ENCODE peak calls at places on chromosomes 11 and 22, in four cellular contexts. L is H9, A is neuronal stem cell, D is mesenchymal stem cell. U is an unnamed sample.

GRCh38 chr22:30869996-30870395 is 98.6 kb downstream of the MORC2 start:
- DNase-seq in L (no peak), A (no peak), D (no peak), U (no peak)

GRCh38 chr22:35253946-35254345 is 3.3 kb upstream of the HMGXB4 start:
- DNase-seq in L (no peak), A (no peak), D (no peak), U (no peak)

GRCh38 chr11:118882489-118882888 is 1.2 kb upstream of the CXCR5 start:
- DNase-seq in L (no peak), A (no peak), D (peak; percentile 84), U (no peak)

GRCh38 chr11:34502949-34503348 is 10.6 kb downstream of the ELF5 start:
- DNase-seq in L (no peak), A (no peak), D (no peak), U (no peak)

GRCh38 chr11:69683764-69684333 is 8.7 kb upstream of the LTO1 start:
- DNase-seq in L (peak; percentile 73), A (no peak), D (no peak), U (peak; percentile 30)

GRCh38 chr11:13349581-13349980 is 72.0 kb downstream of the BMAL1 start:
- DNase-seq in L (no peak), A (no peak), D (no peak), U (no peak)

GRCh38 chr11:428295-428694 is 13.5 kb upstream of the SIGIRR start:
- DNase-seq in L (no peak), A (no peak), D (no peak), U (no peak)

GRCh38 chr11:6260207-6260726 is 629 bp downstream of the CCKBR start:
- DNase-seq in L (no peak), A (no peak), D (no peak), U (no peak)

GRCh38 chr11:69039501-69039900 is 9.2 kb upstream of the TPCN2 start:
- DNase-seq in L (no peak), A (no peak), D (no peak), U (peak; percentile 65)

GRCh38 chr11:134742228-134742612 is 330.2 kb upstream of the B3GAT1 start:
- DNase-seq in L (no peak), A (no peak), D (peak; percentile 24), U (no peak)

GRCh38 chr11:86547727-86548126 is 124.7 kb downstream of the ME3 start:
- DNase-seq in L (no peak), A (no peak), D (no peak), U (no peak)

GRCh38 chr22:19880786-19881569 is 26.3 kb upstream of the GNB1L start:
- DNase-seq in L (peak; percentile 98), A (peak; percentile 92), D (peak; percentile 91), U (peak; percentile 90)

GRCh38 chr11:116716617-116717016 is 56.2 kb downstream of the BUD13 start:
- DNase-seq in L (no peak), A (no peak), D (no peak), U (no peak)

GRCh38 chr11:116720895-116721294 is 51.9 kb downstream of the BUD13 start:
- DNase-seq in L (no peak), A (no peak), D (no peak), U (no peak)

GRCh38 chr11:116721983-116722382 is 50.8 kb downstream of the BUD13 start:
- DNase-seq in L (no peak), A (no peak), D (no peak), U (no peak)

GRCh38 chr11:116715383-116715782 is 57.4 kb downstream of the BUD13 start:
- DNase-seq in L (peak; percentile 74), A (no peak), D (no peak), U (no peak)

GRCh38 chr11:116719102-116719501 is 53.7 kb downstream of the BUD13 start:
- DNase-seq in L (no peak), A (no peak), D (no peak), U (no peak)
- H2AFZ ChIP-seq in L (no peak overlapping the region), A (no peak overlapping the region), D (no peak overlapping the region), U (no peak overlapping the region)

GRCh38 chr11:125215205-125215565 is 50.6 kb downstream of the PKNOX2 start:
- DNase-seq in L (no peak), A (no peak), D (no peak), U (no peak)
- H2BK12ac ChIP-seq in L (no peak overlapping the region), A (no peak overlapping the region), D (no peak overlapping the region), U (no peak overlapping the region)

GRCh38 chr22:42090596-42091445 is at the start of gene NDUFA6:
- DNase-seq in L (peak; percentile 100), A (peak; percentile 98), D (peak; percentile 99), U (peak; percentile 100)
- H4K8ac ChIP-seq in L (peak within 1 kb of the TSS; percentile 3), A (no peak within 1 kb of the TSS), D (peak within 1 kb of the TSS; percentile 54), U (peak within 1 kb of the TSS; percentile 68)

DNA sequence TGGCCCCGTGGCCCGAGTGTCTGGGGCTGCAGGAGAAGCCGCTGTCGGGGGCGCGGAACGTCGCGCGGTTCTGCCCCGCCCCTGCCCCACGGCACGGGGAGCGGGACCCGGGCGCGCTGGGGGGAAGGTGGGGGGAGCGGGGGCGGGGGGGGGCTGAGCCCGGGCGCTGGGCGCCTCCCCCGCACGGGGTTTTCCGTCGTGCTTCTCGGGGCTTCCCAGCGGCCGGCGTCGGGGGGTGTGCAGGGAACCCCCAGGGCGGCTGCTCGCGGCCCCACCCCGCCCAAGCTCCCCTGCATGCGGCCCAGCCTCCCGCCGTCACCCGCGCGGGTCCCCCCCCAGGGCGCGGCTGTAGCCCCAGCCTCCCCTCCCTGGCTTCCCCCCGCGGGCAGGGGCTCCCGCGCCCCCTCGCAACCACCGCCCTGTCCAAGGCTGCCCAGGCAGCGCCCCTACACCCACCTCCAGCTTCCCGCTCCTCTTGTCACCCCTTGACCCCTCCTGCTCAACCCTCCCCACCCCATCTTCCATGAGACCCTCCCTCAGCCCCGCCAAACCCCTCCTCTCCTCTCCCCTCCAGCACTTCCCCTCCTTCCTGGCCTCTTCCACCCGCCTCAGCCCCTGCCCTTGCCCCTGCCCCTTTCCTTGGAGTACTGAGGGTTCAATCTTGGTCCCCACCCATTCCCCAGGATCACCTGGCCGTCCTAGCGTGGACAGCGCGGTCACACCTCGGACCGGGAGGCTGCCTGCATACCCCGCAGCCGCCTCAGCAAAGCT is 1.7 kb downstream of the IL17REL start:
- DNase-seq in L (peak; percentile 32), A (no peak), D (no peak), U (no peak)
- H2AFZ ChIP-seq in L (no peak overlapping the region), A (no peak overlapping the region), D (no peak overlapping the region), U (no peak overlapping the region)

U was measured in trophoblast cell.